ENCODE peak calls at places on chromosomes 3 and 15, in six cellular contexts. P is Karpas-422; O is A549; F is foreskin fibroblast; V is CD4-positive, alpha-beta memory T cell; G is stimulated activated CD4-positive, alpha-beta T cell treated with anti-CD3 and anti-CD28 coated beads, Interleukin-2, amount 100 ng/mL, for 48 hours. L is an unnamed sample.

GRCh38 chr15:24856397-24857093 is 98.2 kb upstream of the SNRPN start:
- DNase-seq in V (no peak), F (no peak), O (no peak), P (no peak), G (no peak), L (no peak)

GRCh38 chr15:31147943-31148621 is 46.6 kb upstream of the TRPM1 start:
- DNase-seq in O (no peak), V (no peak), G (no peak), F (no peak), P (no peak), L (no peak)

GRCh38 chr3:11757441-11757875 is 89.2 kb downstream of the TAMM41 start:
- DNase-seq in O (no peak), G (no peak), V (no peak), P (peak; percentile 59), F (peak; percentile 72), L (no peak)

GRCh38 chr15:41917767-41918430 is 24.0 kb upstream of the SPTBN5 start:
- DNase-seq in P (no peak), V (no peak), O (peak; percentile 24), F (peak; percentile 72), G (no peak), L (no peak)

GRCh38 chr15:95604634-95605036 is 725.9 kb upstream of the NR2F2 start:
- DNase-seq in F (peak; percentile 78), V (no peak), P (no peak), G (no peak), O (no peak), L (no peak)

GRCh38 chr3:152458725-152459515 is 190.2 kb downstream of the MBNL1 start:
- DNase-seq in G (no peak), F (no peak), P (no peak), O (no peak), V (peak; percentile 35), L (peak; percentile 27)

GRCh38 chr15:52483712-52484111 is 45.0 kb downstream of the MYO5A start:
- DNase-seq in O (no peak), P (peak; percentile 36), V (no peak), F (peak; percentile 86), G (no peak), L (no peak)

GRCh38 chr3:184354121-184354728 is 7.2 kb downstream of the CLCN2 start:
- DNase-seq in V (no peak), F (peak; percentile 60), G (peak; percentile 62), O (peak; percentile 47), P (peak; percentile 89), L (peak; percentile 45)

GRCh38 chr3:179991877-179992276 is 44.9 kb downstream of the PEX5L start:
- DNase-seq in F (no peak), P (no peak), G (no peak), O (no peak), V (no peak), L (peak; percentile 62)